ENCODE peak calls at places on chromosome 21, in five cellular contexts. One of them, this sample, is unnamed.

GRCh38 chr21:42237577-42237976 is 18.6 kb downstream of the ABCG1 start:
- DNase-seq in HTR-8/SVneo: no peak
- DNase-seq in Karpas-422: no peak
- DNase-seq in NCI-H1105 treated with DMSO at 0.1 percent for 48 hours: no peak
- DNase-seq in stomach: no peak
- DNase-seq in this sample: no peak

GRCh38 chr21:45595574-45596295 is 47.8 kb upstream of the PCBP3 start:
- DNase-seq in HTR-8/SVneo: no peak
- DNase-seq in Karpas-422: no peak
- DNase-seq in NCI-H1105 treated with DMSO at 0.1 percent for 48 hours: no peak
- DNase-seq in stomach: no peak
- DNase-seq in this sample: no peak

GRCh38 chr21:43609501-43610340 is 49.6 kb downstream of the HSF2BP start:
- DNase-seq in HTR-8/SVneo: peak
- DNase-seq in Karpas-422: no peak
- DNase-seq in NCI-H1105 treated with DMSO at 0.1 percent for 48 hours: peak
- DNase-seq in stomach: peak
- DNase-seq in this sample: peak

GRCh38 chr21:45318556-45319341 is 31.1 kb upstream of the POFUT2 start:
- DNase-seq in HTR-8/SVneo: peak
- DNase-seq in Karpas-422: no peak
- DNase-seq in NCI-H1105 treated with DMSO at 0.1 percent for 48 hours: no peak
- DNase-seq in stomach: peak
- DNase-seq in this sample: no peak

GRCh38 chr21:17436626-17437111 is 76.2 kb upstream of the CXADR start:
- DNase-seq in HTR-8/SVneo: no peak
- DNase-seq in Karpas-422: no peak
- DNase-seq in NCI-H1105 treated with DMSO at 0.1 percent for 48 hours: peak
- DNase-seq in stomach: no peak
- DNase-seq in this sample: peak

GRCh38 chr21:25107708-25108107 is 499.6 kb downstream of the MRPL39 start:
- DNase-seq in HTR-8/SVneo: peak
- DNase-seq in Karpas-422: no peak
- DNase-seq in NCI-H1105 treated with DMSO at 0.1 percent for 48 hours: no peak
- DNase-seq in stomach: no peak
- DNase-seq in this sample: no peak

GRCh38 chr21:41321211-41321907 is 4.8 kb downstream of the FAM3B start:
- DNase-seq in HTR-8/SVneo: no peak
- DNase-seq in Karpas-422: no peak
- DNase-seq in NCI-H1105 treated with DMSO at 0.1 percent for 48 hours: peak
- DNase-seq in stomach: no peak
- DNase-seq in this sample: peak

GRCh38 chr21:45542242-45542666 is at the start of gene SLC19A1:
- DNase-seq in HTR-8/SVneo: peak
- DNase-seq in Karpas-422: peak
- DNase-seq in NCI-H1105 treated with DMSO at 0.1 percent for 48 hours: peak
- DNase-seq in stomach: peak
- DNase-seq in this sample: peak

GRCh38 chr21:44878053-44878982 is 4.8 kb upstream of the PTTG1IP start:
- DNase-seq in HTR-8/SVneo: no peak
- DNase-seq in Karpas-422: peak
- DNase-seq in NCI-H1105 treated with DMSO at 0.1 percent for 48 hours: no peak
- DNase-seq in stomach: no peak
- DNase-seq in this sample: no peak

GRCh38 chr21:42614391-42614790 is 39.0 kb upstream of the PDE9A start:
- DNase-seq in HTR-8/SVneo: no peak
- DNase-seq in Karpas-422: no peak
- DNase-seq in NCI-H1105 treated with DMSO at 0.1 percent for 48 hours: no peak
- DNase-seq in stomach: no peak
- DNase-seq in this sample: no peak

GRCh38 chr21:44966135-44967081 is 26.6 kb downstream of the SLX9 start:
- DNase-seq in HTR-8/SVneo: no peak
- DNase-seq in Karpas-422: no peak
- DNase-seq in NCI-H1105 treated with DMSO at 0.1 percent for 48 hours: peak
- DNase-seq in stomach: no peak
- DNase-seq in this sample: peak

GRCh38 chr21:44919111-44919912 is 1.4 kb downstream of the ITGB2 start:
- DNase-seq in HTR-8/SVneo: no peak
- DNase-seq in Karpas-422: no peak
- DNase-seq in NCI-H1105 treated with DMSO at 0.1 percent for 48 hours: no peak
- DNase-seq in stomach: no peak
- DNase-seq in this sample: no peak

GRCh38 chr21:45088729-45089128 is 14.3 kb downstream of the ADARB1 start:
- DNase-seq in HTR-8/SVneo: no peak
- DNase-seq in Karpas-422: no peak
- DNase-seq in NCI-H1105 treated with DMSO at 0.1 percent for 48 hours: no peak
- DNase-seq in stomach: no peak
- DNase-seq in this sample: no peak

GRCh38 chr21:17818158-17819113 is 720 bp downstream of the C21orf91 start:
- DNase-seq in HTR-8/SVneo: no peak
- DNase-seq in Karpas-422: peak
- DNase-seq in NCI-H1105 treated with DMSO at 0.1 percent for 48 hours: peak
- DNase-seq in stomach: peak
- DNase-seq in this sample: peak

GRCh38 chr21:42156690-42157605 is 62.0 kb upstream of the ABCG1 start:
- DNase-seq in HTR-8/SVneo: no peak
- DNase-seq in Karpas-422: no peak
- DNase-seq in NCI-H1105 treated with DMSO at 0.1 percent for 48 hours: peak
- DNase-seq in stomach: no peak
- DNase-seq in this sample: peak

GRCh38 chr21:36461918-36462486 is 17.9 kb downstream of the CLDN14 start:
- DNase-seq in HTR-8/SVneo: no peak
- DNase-seq in Karpas-422: no peak
- DNase-seq in NCI-H1105 treated with DMSO at 0.1 percent for 48 hours: no peak
- DNase-seq in stomach: no peak
- DNase-seq in this sample: no peak

GRCh38 chr21:29145354-29145782 is 14.9 kb downstream of the MAP3K7CL start:
- DNase-seq in HTR-8/SVneo: peak
- DNase-seq in Karpas-422: no peak
- DNase-seq in NCI-H1105 treated with DMSO at 0.1 percent for 48 hours: no peak
- DNase-seq in stomach: no peak
- DNase-seq in this sample: peak

GRCh38 chr21:15062566-15062965 is 2.2 kb downstream of the NRIP1 start:
- DNase-seq in HTR-8/SVneo: no peak
- DNase-seq in Karpas-422: no peak
- DNase-seq in NCI-H1105 treated with DMSO at 0.1 percent for 48 hours: peak
- DNase-seq in stomach: no peak
- DNase-seq in this sample: peak

GRCh38 chr21:46560568-46561447 is 44.1 kb downstream of the S100B start:
- DNase-seq in HTR-8/SVneo: no peak
- DNase-seq in Karpas-422: peak
- DNase-seq in NCI-H1105 treated with DMSO at 0.1 percent for 48 hours: no peak
- DNase-seq in stomach: peak
- DNase-seq in this sample: no peak

GRCh38 chr21:42038393-42038792 is 28.2 kb upstream of the ZBTB21 start:
- DNase-seq in HTR-8/SVneo: no peak
- DNase-seq in Karpas-422: no peak
- DNase-seq in NCI-H1105 treated with DMSO at 0.1 percent for 48 hours: no peak
- DNase-seq in stomach: no peak
- DNase-seq in this sample: no peak

GRCh38 chr21:35825954-35826353 is 234.4 kb downstream of the SETD4 start:
- DNase-seq in HTR-8/SVneo: no peak
- DNase-seq in Karpas-422: no peak
- DNase-seq in NCI-H1105 treated with DMSO at 0.1 percent for 48 hours: no peak
- DNase-seq in stomach: no peak
- DNase-seq in this sample: no peak

GRCh38 chr21:44875341-44875740 is 1.9 kb upstream of the PTTG1IP start:
- DNase-seq in HTR-8/SVneo: no peak
- DNase-seq in Karpas-422: no peak
- DNase-seq in NCI-H1105 treated with DMSO at 0.1 percent for 48 hours: no peak
- DNase-seq in stomach: no peak
- DNase-seq in this sample: peak

GRCh38 chr21:44626262-44626661 is 631 bp upstream of the KRTAP10-9 start:
- DNase-seq in HTR-8/SVneo: no peak
- DNase-seq in Karpas-422: no peak
- DNase-seq in NCI-H1105 treated with DMSO at 0.1 percent for 48 hours: no peak
- DNase-seq in stomach: no peak
- DNase-seq in this sample: no peak

GRCh38 chr21:14922980-14923379 is 141.8 kb downstream of the NRIP1 start:
- DNase-seq in HTR-8/SVneo: no peak
- DNase-seq in Karpas-422: no peak
- DNase-seq in NCI-H1105 treated with DMSO at 0.1 percent for 48 hours: no peak
- DNase-seq in stomach: no peak
- DNase-seq in this sample: no peak

GRCh38 chr21:45986316-45987051 is 4.9 kb downstream of the COL6A1 start:
- DNase-seq in HTR-8/SVneo: no peak
- DNase-seq in Karpas-422: no peak
- DNase-seq in NCI-H1105 treated with DMSO at 0.1 percent for 48 hours: no peak
- DNase-seq in stomach: no peak
- DNase-seq in this sample: no peak

GRCh38 chr21:31457675-31458074 is 113.6 kb upstream of the TIAM1 start:
- DNase-seq in HTR-8/SVneo: peak
- DNase-seq in Karpas-422: no peak
- DNase-seq in NCI-H1105 treated with DMSO at 0.1 percent for 48 hours: no peak
- DNase-seq in stomach: no peak
- DNase-seq in this sample: no peak